ENCODE peak calls at places on chromosomes 16 and 17, in nine cellular contexts. F is pancreas; S is activated naive CD4-positive, alpha-beta T cell; L is iris pigment epithelial cell; Y is NCI-H774; N is COR-L47; A is T-helper 9 cell; K is amniotic stem cell; I is neural crest cell. T is an unnamed sample.

GRCh38 chr17:927611-928461 is 51.7 kb downstream of the NXN start:
- DNase-seq in F (no peak), A (no peak), N (peak; percentile 16), L (peak; percentile 97), K (peak; percentile 65), S (no peak), I (no peak), Y (no peak), T (no peak)

GRCh38 chr16:10694830-10695229 is at the start of gene TEKT5:
- DNase-seq in K (no peak), F (no peak), I (no peak), A (no peak), N (no peak), Y (no peak), L (no peak), S (no peak), T (no peak)

GRCh38 chr17:39679521-39680192 is 8.2 kb downstream of the PGAP3 start:
- DNase-seq in S (no peak), F (no peak), K (no peak), A (peak; percentile 27), N (no peak), Y (no peak), I (no peak), L (no peak), T (peak; percentile 37)

GRCh38 chr17:44607836-44608690 is 48.2 kb upstream of the MEIOC start:
- DNase-seq in I (no peak), L (no peak), N (peak; percentile 94), K (peak; percentile 26), A (no peak), Y (peak; percentile 97), S (no peak), F (no peak), T (no peak)

GRCh38 chr17:63402808-63403207 is 43.3 kb downstream of the CYB561 start:
- DNase-seq in K (no peak), N (no peak), I (no peak), Y (no peak), L (peak; percentile 80), F (no peak), S (no peak), A (no peak), T (no peak)

GRCh38 chr16:49605536-49606241 is 232.1 kb downstream of the C16orf78 start:
- DNase-seq in K (no peak), F (no peak), I (no peak), Y (no peak), A (no peak), S (no peak), N (no peak), L (no peak), T (no peak)

GRCh38 chr16:59116744-59117143 is 382.6 kb upstream of the GOT2 start:
- DNase-seq in N (no peak), Y (no peak), L (no peak), S (no peak), F (no peak), A (no peak), I (no peak), K (no peak), T (no peak)

GRCh38 chr16:66652661-66653060 is 43.9 kb downstream of the CMTM4 start:
- DNase-seq in N (no peak), I (no peak), Y (no peak), A (no peak), S (no peak), L (no peak), K (no peak), F (no peak), T (no peak)

GRCh38 chr17:68318103-68318991 is 27.1 kb downstream of the ARSG start:
- DNase-seq in F (no peak), L (peak; percentile 57), K (no peak), Y (no peak), A (no peak), I (no peak), N (no peak), S (no peak), T (no peak)

GRCh38 chr16:88561485-88562369 is 8.5 kb upstream of the ZC3H18 start:
- DNase-seq in A (peak; percentile 34), S (no peak), I (peak; percentile 43), Y (no peak), L (peak; percentile 45), K (no peak), F (no peak), N (peak; percentile 37), T (peak; percentile 31)

GRCh38 chr17:75152971-75153853 is 1.1 kb downstream of the JPT1 start:
- DNase-seq in S (no peak), Y (peak; percentile 39), F (peak; percentile 44), I (peak; percentile 22), K (no peak), L (peak; percentile 44), N (peak; percentile 44), A (peak; percentile 8), T (no peak)

GRCh38 chr17:11610999-11611566 is 12.8 kb downstream of the DNAH9 start:
- DNase-seq in S (no peak), K (no peak), L (no peak), A (no peak), N (no peak), F (no peak), Y (no peak), I (no peak), T (no peak)

GRCh38 chr16:87380875-87381274 is 2.7 kb downstream of the FBXO31 start:
- DNase-seq in L (peak; percentile 63), A (no peak), F (no peak), S (no peak), N (no peak), Y (no peak), K (no peak), I (no peak), T (no peak)

GRCh38 chr17:34782271-34782670 is 179.0 kb downstream of the CCT6B start:
- DNase-seq in N (no peak), A (no peak), Y (no peak), K (no peak), F (no peak), I (no peak), S (no peak), L (no peak), T (no peak)

GRCh38 chr16:87472935-87473334 is 19.9 kb downstream of the ZCCHC14 start:
- DNase-seq in K (no peak), Y (no peak), N (no peak), A (no peak), F (no peak), L (no peak), I (no peak), S (no peak), T (no peak)

GRCh38 chr17:67628580-67629013 is 89.1 kb upstream of the NOL11 start:
- DNase-seq in K (no peak), F (peak; percentile 68), S (no peak), I (no peak), Y (no peak), N (no peak), A (no peak), L (no peak), T (no peak)

GRCh38 chr17:21039839-21040575 is 2.8 kb downstream of the USP22 start:
- DNase-seq in Y (no peak), K (no peak), S (no peak), A (no peak), F (no peak), L (peak; percentile 52), I (no peak), N (peak; percentile 50), T (peak; percentile 4)

GRCh38 chr17:40168262-40168832 is 8.9 kb upstream of the RAPGEFL1 start:
- DNase-seq in Y (peak; percentile 59), I (no peak), F (peak; percentile 28), N (peak; percentile 49), K (peak; percentile 12), S (no peak), L (peak; percentile 73), A (no peak), T (no peak)

GRCh38 chr17:45942284-45942683 is 47.9 kb downstream of the MAPT start:
- DNase-seq in A (no peak), F (no peak), K (no peak), Y (peak; percentile 68), L (no peak), N (no peak), I (no peak), S (no peak), T (no peak)

GRCh38 chr17:48175692-48176450 is 68.3 kb downstream of the SNX11 start:
- DNase-seq in I (no peak), Y (no peak), K (peak; percentile 56), A (no peak), N (no peak), L (peak; percentile 44), S (no peak), F (no peak), T (no peak)